ENCODE peak calls at places on chromosomes 6 and 20, in five cellular contexts. P is GDM1, K is kidney tubule cell, B is glutamatergic neuron, F is RPMI7951. J is an unnamed sample.

GRCh38 chr6:149840345-149841075 is 23.6 kb downstream of the LRP11 start:
- DNase-seq in P (peak), F (peak), K (peak), B (no peak), J (peak)

GRCh38 chr6:109336221-109336955 is 45.9 kb downstream of the CD164 start:
- DNase-seq in B (no peak), K (peak), P (no peak), F (peak), J (peak)

GRCh38 chr6:163287626-163288025 is 126.9 kb upstream of the QKI start:
- DNase-seq in B (no peak), P (no peak), K (no peak), F (no peak), J (peak)

GRCh38 chr6:45763281-45763680 is 252.4 kb downstream of the CLIC5 start:
- DNase-seq in B (no peak), K (no peak), F (no peak), P (no peak), J (no peak)

GRCh38 chr6:33993091-33993490 is 152.8 kb downstream of the GRM4 start:
- DNase-seq in K (no peak), F (no peak), B (peak), P (no peak), J (no peak)

GRCh38 chr20:50278684-50279531 is 88.3 kb downstream of the CEBPB start:
- DNase-seq in P (no peak), F (peak), K (peak), B (no peak), J (no peak)

GRCh38 chr20:41293269-41294037 is 24.1 kb downstream of the ZHX3 start:
- DNase-seq in K (no peak), P (no peak), F (no peak), B (no peak), J (no peak)

GRCh38 chr6:35967059-35967769 is 46.3 kb upstream of the SRPK1 start:
- DNase-seq in F (no peak), K (peak), P (no peak), B (no peak), J (no peak)

GRCh38 chr6:118509009-118509617 is 39.0 kb upstream of the PLN start:
- DNase-seq in F (peak), K (peak), B (peak), P (no peak), J (peak)

GRCh38 chr6:158771399-158772158 is 47.6 kb downstream of the EZR start:
- DNase-seq in K (no peak), B (no peak), P (no peak), F (no peak), J (no peak)

GRCh38 chr20:57038608-57039440 is 227.6 kb downstream of the BMP7 start:
- DNase-seq in K (no peak), P (no peak), F (peak), B (no peak), J (no peak)

GRCh38 chr6:14665827-14666724 is 548.5 kb downstream of the CD83 start:
- DNase-seq in K (peak), P (peak), F (peak), B (no peak), J (peak)

GRCh38 chr20:1503564-1504227 is 12.5 kb upstream of the SIRPB2 start:
- DNase-seq in K (peak), P (peak), F (peak), B (peak), J (peak)

GRCh38 chr20:5786930-5787826 is 37.0 kb downstream of the SHLD1 start:
- DNase-seq in F (peak), K (peak), P (no peak), B (no peak), J (no peak)

GRCh38 chr20:48926816-48927215 is 5.3 kb downstream of the ARFGEF2 start:
- DNase-seq in P (no peak), K (no peak), B (no peak), F (no peak), J (no peak)

GRCh38 chr6:104537185-104537584 is 322.5 kb downstream of the HACE1 start:
- DNase-seq in P (no peak), F (peak), K (peak), B (no peak), J (peak)

GRCh38 chr20:56205350-56205749 is 43.2 kb upstream of the MC3R start:
- DNase-seq in B (no peak), P (no peak), K (no peak), F (no peak), J (no peak)

GRCh38 chr20:53162251-53162835 is 190.2 kb downstream of the TSHZ2 start:
- DNase-seq in F (peak), P (no peak), K (peak), B (peak), J (peak)

GRCh38 chr6:24033284-24033683 is 92.7 kb upstream of the NRSN1 start:
- DNase-seq in P (no peak), K (peak), B (no peak), F (no peak), J (peak)

GRCh38 chr6:150290429-150290828 is 78.4 kb upstream of the IYD start:
- DNase-seq in K (peak), F (peak), B (no peak), P (no peak), J (peak)

GRCh38 chr6:105263685-105264298 is 84.0 kb upstream of the POPDC3 start:
- DNase-seq in F (peak), B (no peak), P (no peak), K (no peak), J (peak)

GRCh38 chr6:10957414-10957886 is 70.6 kb downstream of the SYCP2L start:
- DNase-seq in P (no peak), F (no peak), B (no peak), K (no peak), J (no peak)

GRCh38 chr6:89723046-89723445 is 84.5 kb upstream of the LYRM2 start:
- DNase-seq in P (no peak), K (no peak), B (no peak), F (no peak), J (no peak)

GRCh38 chr6:104357928-104358327 is 501.8 kb downstream of the HACE1 start:
- DNase-seq in F (no peak), K (no peak), B (no peak), P (no peak), J (no peak)

GRCh38 chr20:59376109-59376841 is 75.9 kb downstream of the EDN3 start:
- DNase-seq in B (no peak), P (no peak), F (no peak), K (no peak), J (no peak)

GRCh38 chr6:117908246-117909107 is 1.4 kb downstream of the SLC35F1 start:
- DNase-seq in B (peak), P (no peak), F (no peak), K (peak), J (peak)

GRCh38 chr20:62246872-62247652 is 8.7 kb downstream of the OSBPL2 start:
- DNase-seq in K (no peak), B (no peak), F (no peak), P (no peak), J (no peak)